ENCODE peak calls at places on chromosomes 11 and 22, in ten cellular contexts. J is gastrocnemius medialis; T is endothelial cell; H is GM13977; F is heart right ventricle; Z is glutamatergic neuron; W is AG04449; I is fibroblast of the aortic adventitia; N is CD8-positive, alpha-beta T cell; C is MM.1S. B is an unnamed sample.

GRCh38 chr11:47987781-47988180 is 7.4 kb downstream of the PTPRJ start:
- DNase-seq in J (no peak), T (no peak), H (no peak), F (no peak), Z (no peak), W (no peak), I (no peak), N (no peak), C (no peak), B (no peak)

GRCh38 chr11:111688028-111688427 is 78.2 kb downstream of the PPP2R1B start:
- DNase-seq in J (no peak), T (no peak), H (no peak), F (no peak), Z (no peak), W (no peak), I (no peak), N (no peak), C (no peak), B (no peak)

GRCh38 chr11:117259417-117259816 is 26.9 kb downstream of the RNF214 start:
- DNase-seq in J (no peak), T (no peak), H (no peak), F (no peak), Z (no peak), W (no peak), I (peak; percentile 77), N (no peak), C (no peak), B (no peak)

GRCh38 chr11:47589504-47590025 is 3.1 kb downstream of the FAM180B start:
- DNase-seq in J (no peak), T (no peak), H (no peak), F (no peak), Z (no peak), W (no peak), I (no peak), N (no peak), C (no peak), B (no peak)

GRCh38 chr11:68214173-68215086 is 1.3 kb upstream of the KMT5B start:
- DNase-seq in J (peak; percentile 31), T (peak; percentile 35), H (peak; percentile 46), F (peak; percentile 44), Z (peak; percentile 72), W (no peak), I (no peak), N (no peak), C (no peak), B (peak; percentile 22)

GRCh38 chr11:118604566-118604965 is 2.8 kb upstream of the PHLDB1 start:
- DNase-seq in J (no peak), T (no peak), H (no peak), F (no peak), Z (peak; percentile 3), W (no peak), I (peak; percentile 23), N (no peak), C (no peak), B (no peak)

GRCh38 chr11:45665206-45665932 is at the start of gene CHST1:
- DNase-seq in J (peak; percentile 43), T (peak; percentile 44), H (peak; percentile 66), F (peak; percentile 80), Z (peak; percentile 72), W (no peak), I (no peak), N (no peak), C (peak; percentile 36), B (no peak)

GRCh38 chr22:44179989-44180705 is 578 bp upstream of the PARVG start:
- DNase-seq in J (no peak), T (no peak), H (no peak), F (no peak), Z (no peak), W (no peak), I (no peak), N (no peak), C (no peak), B (no peak)

GRCh38 chr11:28596816-28597215 is 488.6 kb downstream of the METTL15 start:
- DNase-seq in J (no peak), T (no peak), H (no peak), F (no peak), Z (no peak), W (no peak), I (no peak), N (no peak), C (no peak), B (no peak)

GRCh38 chr11:111335596-111335995 is 37.2 kb downstream of the POU2AF3 start:
- DNase-seq in J (no peak), T (no peak), H (no peak), F (no peak), Z (no peak), W (no peak), I (no peak), N (no peak), C (no peak), B (no peak)

GRCh38 chr22:19713228-19713627 is 1.1 kb upstream of the SEPTIN5 start:
- DNase-seq in J (no peak), T (no peak), H (no peak), F (no peak), Z (no peak), W (no peak), I (no peak), N (no peak), C (no peak), B (no peak)

GRCh38 chr11:67437082-67437821 is at the start of gene PTPRCAP:
- DNase-seq in J (no peak), T (no peak), H (peak; percentile 85), F (no peak), Z (no peak), W (no peak), I (no peak), N (peak; percentile 85), C (no peak), B (no peak)

GRCh38 chr22:39468487-39469325 is 11.9 kb downstream of the MGAT3 start:
- DNase-seq in J (no peak), T (no peak), H (no peak), F (no peak), Z (no peak), W (no peak), I (no peak), N (no peak), C (no peak), B (no peak)
- TF ChIP-seq CTCF in J (no peak), T (no peak), H (no peak), F (no peak), Z (no peak), W (no peak), I (no peak), N (no peak), C (no peak), B (no peak)

GRCh38 chr22:41099036-41099435 is 6.6 kb downstream of the EP300 start:
- DNase-seq in J (no peak), T (no peak), H (no peak), F (no peak), Z (no peak), W (no peak), I (no peak), N (no peak), C (no peak), B (no peak)
- TF ChIP-seq CTCF in J (no peak), T (no peak), H (no peak), F (no peak), Z (no peak), W (no peak), I (no peak), N (no peak), C (no peak), B (no peak)

DNA sequence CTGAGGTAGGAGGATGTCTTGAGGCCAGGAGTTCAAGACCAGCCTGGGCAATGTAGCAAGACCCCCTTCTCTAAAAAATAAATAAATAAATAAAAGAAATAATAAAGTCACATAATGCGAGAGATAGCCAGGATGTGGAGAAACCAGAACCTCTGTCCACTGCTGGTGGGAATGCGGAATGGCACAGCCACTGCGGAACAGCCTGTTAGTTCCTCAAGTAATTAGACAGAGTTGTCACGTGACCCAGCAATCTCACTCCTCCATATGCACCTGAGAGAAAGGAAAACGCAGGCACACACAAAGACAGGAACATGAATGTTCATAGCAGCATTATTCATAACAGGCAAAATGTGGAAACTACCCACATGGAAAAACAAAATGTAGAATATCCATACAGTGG is 27.5 kb downstream of the LIF start:
- DNase-seq in J (no peak), T (no peak), H (no peak), F (no peak), Z (no peak), W (no peak), I (no peak), N (no peak), C (no peak), B (no peak)
- TF ChIP-seq CTCF in J (no peak), T (peak; percentile 12), H (no peak), F (no peak), Z (no peak), W (peak; percentile 17), I (peak; percentile 31), N (no peak), C (no peak), B (peak; percentile 28)

GRCh38 chr22:36299911-36300310 is 47.0 kb downstream of the APOL1 start:
- DNase-seq in J (no peak), T (no peak), H (no peak), F (no peak), Z (no peak), W (no peak), I (no peak), N (no peak), C (no peak), B (no peak)
- TF ChIP-seq CTCF in J (no peak), T (no peak), H (no peak), F (no peak), Z (no peak), W (no peak), I (no peak), N (no peak), C (no peak), B (no peak)

GRCh38 chr11:82038151-82038550 is 695.5 kb downstream of the FAM181B start:
- DNase-seq in J (no peak), T (no peak), H (no peak), F (no peak), Z (no peak), W (no peak), I (peak; percentile 7), N (no peak), C (no peak), B (no peak)
- TF ChIP-seq CTCF in J (no peak), T (no peak), H (no peak), F (no peak), Z (no peak), W (no peak), I (no peak), N (no peak), C (no peak), B (no peak)